ENCODE peak calls at places on chromosomes 11 and 22, in ten cellular contexts. R is psoas muscle; Q is mucosa of descending colon; D is head of caudate nucleus; K is tibial artery; Y is CD8-positive, alpha-beta T cell; N is activated T-cell treated with anti-CD3 and anti-CD28 coated beads for 24 hours; F is SW 1271; C is germinal center; E is left colon. G is an unnamed sample.

GRCh38 chr11:68643576-68643975 is 40.8 kb upstream of the GAL start:
- DNase-seq in F (no peak), N (no peak), R (no peak), Q (no peak), Y (no peak), E (no peak), C (no peak), K (no peak), D (no peak), G (no peak)

GRCh38 chr11:36899796-36900195 is 301.8 kb upstream of the RAG2 start:
- DNase-seq in K (no peak), R (no peak), E (no peak), Y (no peak), F (no peak), Q (no peak), N (no peak), C (no peak), D (no peak), G (no peak)

GRCh38 chr22:45296628-45297297 is 12.0 kb downstream of the UPK3A start:
- DNase-seq in R (no peak), Y (peak; percentile 74), C (peak; percentile 44), D (no peak), N (no peak), F (no peak), E (no peak), Q (no peak), K (no peak), G (no peak)

GRCh38 chr11:10941429-10941828 is 83.6 kb upstream of the ZBED5 start:
- DNase-seq in F (no peak), E (no peak), C (no peak), N (no peak), K (no peak), R (no peak), Q (no peak), Y (no peak), D (peak; percentile 17), G (peak; percentile 42)

GRCh38 chr22:19884161-19884953 is 29.7 kb upstream of the GNB1L start:
- DNase-seq in K (no peak), C (no peak), F (no peak), N (no peak), Y (no peak), R (no peak), D (no peak), E (no peak), Q (no peak), G (no peak)

GRCh38 chr11:108131993-108132392 is 10.6 kb downstream of the ACAT1 start:
- DNase-seq in Q (no peak), C (no peak), D (no peak), N (no peak), Y (no peak), R (no peak), E (no peak), F (no peak), K (no peak), G (no peak)

GRCh38 chr11:2428322-2428795 is 16.0 kb downstream of the TRPM5 start:
- DNase-seq in Y (peak; percentile 94), Q (peak; percentile 93), C (peak; percentile 77), N (peak; percentile 79), R (peak; percentile 66), K (peak; percentile 71), D (peak; percentile 75), E (peak; percentile 93), F (no peak), G (no peak)

GRCh38 chr22:49670610-49671330 is 156.9 kb downstream of the BRD1 start:
- DNase-seq in D (no peak), E (no peak), F (no peak), C (peak; percentile 55), N (no peak), Q (no peak), Y (peak; percentile 61), R (no peak), K (no peak), G (no peak)

GRCh38 chr22:26570126-26570525 is 19.8 kb downstream of the TPST2 start:
- DNase-seq in N (no peak), E (peak; percentile 28), Y (no peak), C (no peak), D (no peak), Q (peak; percentile 19), K (no peak), F (no peak), R (no peak), G (no peak)

GRCh38 chr11:4184163-4184916 is 89.7 kb downstream of the RRM1 start:
- DNase-seq in K (no peak), R (no peak), Q (no peak), N (no peak), Y (no peak), F (no peak), E (no peak), D (no peak), C (no peak), G (no peak)

GRCh38 chr11:62508336-62509058 is 38.1 kb downstream of the AHNAK start:
- DNase-seq in K (peak; percentile 85), N (no peak), Y (no peak), D (peak; percentile 84), R (peak; percentile 75), F (no peak), C (peak; percentile 55), E (peak; percentile 83), Q (peak; percentile 85), G (peak; percentile 87)

GRCh38 chr22:50730013-50730891 is 7.8 kb upstream of the ACR start:
- DNase-seq in D (no peak), E (no peak), Y (no peak), F (no peak), K (peak; percentile 13), R (no peak), N (no peak), Q (no peak), C (no peak), G (no peak)

GRCh38 chr22:19885841-19886592 is 31.3 kb upstream of the GNB1L start:
- DNase-seq in K (no peak), F (no peak), C (no peak), R (peak; percentile 8), Q (no peak), Y (no peak), D (no peak), E (no peak), N (no peak), G (no peak)

GRCh38 chr11:64113462-64113780 is 52.5 kb downstream of the MACROD1 start:
- DNase-seq in D (no peak), C (no peak), F (no peak), K (no peak), E (no peak), Y (no peak), N (no peak), R (no peak), Q (no peak), G (no peak)

GRCh38 chr22:49006207-49007012 is 821.3 kb downstream of the BRD1 start:
- DNase-seq in C (no peak), K (peak; percentile 7), F (no peak), R (no peak), Y (peak; percentile 25), E (no peak), N (no peak), Q (no peak), D (peak; percentile 0), G (no peak)

GRCh38 chr22:36221799-36222751 is 17.3 kb downstream of the APOL2 start:
- DNase-seq in E (peak; percentile 68), K (no peak), D (peak; percentile 54), R (peak; percentile 39), Y (peak; percentile 70), Q (peak; percentile 70), F (no peak), N (no peak), C (peak; percentile 38), G (peak; percentile 40)

GRCh38 chr22:48277868-48278581 is 1515.6 kb downstream of the TBC1D22A start:
- DNase-seq in R (no peak), N (no peak), Y (no peak), Q (peak; percentile 47), C (no peak), F (no peak), K (no peak), E (peak; percentile 47), D (peak; percentile 40), G (no peak)

GRCh38 chr22:25202290-25202921 is 2.7 kb downstream of the CRYBB3 start:
- DNase-seq in E (peak; percentile 58), Y (peak; percentile 64), C (peak; percentile 66), N (peak; percentile 42), K (peak; percentile 55), R (peak; percentile 48), F (no peak), Q (peak; percentile 68), D (peak; percentile 67), G (no peak)

GRCh38 chr11:1069740-1070139 is 4.9 kb upstream of the MUC2 start:
- DNase-seq in C (no peak), Y (no peak), D (no peak), N (no peak), Q (no peak), K (no peak), E (no peak), F (no peak), R (no peak), G (no peak)

GRCh38 chr11:75802022-75802912 is 12.7 kb upstream of the UVRAG start:
- DNase-seq in F (no peak), Y (no peak), N (no peak), R (no peak), D (no peak), E (no peak), C (no peak), Q (no peak), K (no peak), G (no peak)

GRCh38 chr11:134332189-134332631 is 422 bp downstream of the GLB1L2 start:
- DNase-seq in N (no peak), Q (peak; percentile 57), Y (no peak), E (peak; percentile 65), C (no peak), R (no peak), F (no peak), D (peak; percentile 9), K (no peak), G (no peak)

GRCh38 chr22:26477341-26477731 is 6.2 kb downstream of the HPS4 start:
- DNase-seq in N (no peak), F (no peak), R (no peak), D (no peak), Y (no peak), E (no peak), Q (no peak), C (no peak), K (no peak), G (no peak)

GRCh38 chr22:43823911-43824665 is 12.0 kb upstream of the EFCAB6 start:
- DNase-seq in K (no peak), C (no peak), Y (no peak), E (no peak), N (no peak), Q (no peak), R (no peak), F (no peak), D (no peak), G (no peak)

GRCh38 chr22:44697423-44698179 is 4.4 kb upstream of the PRR5 start:
- DNase-seq in E (peak; percentile 91), D (peak; percentile 67), R (peak; percentile 81), Y (peak; percentile 92), K (peak; percentile 69), Q (peak; percentile 93), C (peak; percentile 80), N (peak; percentile 75), F (no peak), G (peak; percentile 47)

GRCh38 chr11:89293966-89294679 is 116.4 kb downstream of the TYR start:
- DNase-seq in Y (no peak), N (no peak), F (no peak), D (no peak), K (no peak), E (no peak), Q (no peak), C (no peak), R (no peak), G (no peak)

GRCh38 chr11:120558754-120559431 is 47.3 kb downstream of the GRIK4 start:
- DNase-seq in E (no peak), D (no peak), Q (no peak), K (no peak), Y (no peak), R (no peak), C (no peak), N (no peak), F (no peak), G (no peak)

GRCh38 chr11:128828350-128828749 is 38.7 kb downstream of the KCNJ1 start:
- DNase-seq in N (no peak), R (no peak), Y (no peak), Q (no peak), D (no peak), E (no peak), C (no peak), F (no peak), K (no peak), G (no peak)

GRCh38 chr11:3009481-3009880 is 17.4 kb upstream of the NAP1L4 start:
- DNase-seq in E (no peak), C (no peak), Q (no peak), R (no peak), Y (no peak), F (no peak), D (no peak), K (no peak), N (no peak), G (no peak)